ENCODE peak calls at places on chromosome 1, in five cellular contexts. T, X, V, F and G are unnamed samples.
A peak's percentile ranks its signal among the peaks of the same experiment; 100 is the strongest.

GRCh38 chr1:1206376-1207253 is at the start of gene TNFRSF18:
- DNase-seq in T (peak; percentile 11), X (no peak), V (peak; percentile 9), F (peak; percentile 47), G (no peak)

GRCh38 chr1:100710881-100711660 is 8.5 kb upstream of the VCAM1 start:
- DNase-seq in T (peak; percentile 76), X (no peak), V (no peak), F (no peak), G (peak; percentile 57)

GRCh38 chr1:79711001-79711431 is 704.5 kb upstream of the ADGRL4 start:
- DNase-seq in T (peak; percentile 37), X (no peak), V (no peak), F (no peak), G (peak; percentile 64)

GRCh38 chr1:222464841-222465210 is 83.1 kb downstream of the HHIPL2 start:
- DNase-seq in T (peak; percentile 84), X (peak; percentile 67), V (peak; percentile 48), F (peak; percentile 58), G (peak; percentile 74)

GRCh38 chr1:61531725-61532124 is 193.2 kb downstream of the TM2D1 start:
- DNase-seq in T (no peak), X (no peak), V (no peak), F (no peak), G (no peak)

GRCh38 chr1:17207966-17208418 is 3.1 kb downstream of the PADI1 start:
- DNase-seq in T (peak; percentile 62), X (no peak), V (no peak), F (peak; percentile 71), G (peak; percentile 69)

GRCh38 chr1:229171934-229172333 is 99.0 kb upstream of the RAB4A start:
- DNase-seq in T (no peak), X (no peak), V (no peak), F (peak; percentile 63), G (no peak)

GRCh38 chr1:160307455-160307854 is 22.5 kb upstream of the PEX19 start:
- DNase-seq in T (peak; percentile 69), X (no peak), V (no peak), F (no peak), G (no peak)

GRCh38 chr1:93905734-93906133 is 3.5 kb downstream of the GCLM start:
- DNase-seq in T (peak; percentile 46), X (no peak), V (no peak), F (peak; percentile 27), G (peak; percentile 30)

GRCh38 chr1:44707959-44708831 is 22.8 kb downstream of the RNU5D-1 start:
- DNase-seq in T (peak; percentile 76), X (no peak), V (no peak), F (peak; percentile 45), G (peak; percentile 69)

GRCh38 chr1:180811886-180812285 is 100.8 kb upstream of the KIAA1614 start:
- DNase-seq in T (no peak), X (no peak), V (no peak), F (no peak), G (no peak)

GRCh38 chr1:6028042-6028895 is 17.4 kb upstream of the KCNAB2 start:
- DNase-seq in T (peak; percentile 19), X (no peak), V (peak; percentile 38), F (no peak), G (no peak)

GRCh38 chr1:238892612-238893011 is 493.8 kb upstream of the CHRM3 start:
- DNase-seq in T (no peak), X (no peak), V (no peak), F (peak; percentile 78), G (no peak)

GRCh38 chr1:12140676-12141532 is 25.9 kb upstream of the TNFRSF1B start:
- DNase-seq in T (no peak), X (no peak), V (no peak), F (no peak), G (no peak)

GRCh38 chr1:160993544-160993943 is 27.4 kb downstream of the F11R start:
- DNase-seq in T (peak; percentile 88), X (no peak), V (no peak), F (no peak), G (peak; percentile 88)

GRCh38 chr1:216665381-216665780 is 57.8 kb downstream of the ESRRG start:
- DNase-seq in T (peak; percentile 52), X (no peak), V (no peak), F (no peak), G (peak; percentile 26)

GRCh38 chr1:236009193-236009592 is 55.7 kb downstream of the NID1 start:
- DNase-seq in T (peak; percentile 77), X (no peak), V (no peak), F (no peak), G (no peak)

GRCh38 chr1:37954316-37954971 is 7.6 kb upstream of the INPP5B start:
- DNase-seq in T (no peak), X (no peak), V (no peak), F (no peak), G (no peak)

GRCh38 chr1:15933684-15934083 is 42.2 kb downstream of the ZBTB17 start:
- DNase-seq in T (no peak), X (no peak), V (no peak), F (no peak), G (no peak)

GRCh38 chr1:185652348-185652747 is 81.8 kb upstream of the HMCN1 start:
- DNase-seq in T (peak; percentile 22), X (no peak), V (no peak), F (no peak), G (no peak)
- TF ChIP-seq CTCF in T (peak; percentile 45), X (no peak), V (no peak), F (no peak), G (peak; percentile 25)

GRCh38 chr1:181909010-181909409 is 152.5 kb downstream of the ZNF648 start:
- DNase-seq in T (no peak), X (no peak), V (no peak), F (no peak), G (no peak)

GRCh38 chr1:181906631-181907030 is 154.9 kb downstream of the ZNF648 start:
- DNase-seq in T (no peak), X (no peak), V (no peak), F (no peak), G (no peak)

GRCh38 chr1:181911715-181912114 is 149.8 kb downstream of the ZNF648 start:
- DNase-seq in T (no peak), X (no peak), V (no peak), F (no peak), G (no peak)

GRCh38 chr1:181905944-181906597 is 155.4 kb downstream of the ZNF648 start:
- DNase-seq in T (no peak), X (no peak), V (no peak), F (no peak), G (no peak)

DNA sequence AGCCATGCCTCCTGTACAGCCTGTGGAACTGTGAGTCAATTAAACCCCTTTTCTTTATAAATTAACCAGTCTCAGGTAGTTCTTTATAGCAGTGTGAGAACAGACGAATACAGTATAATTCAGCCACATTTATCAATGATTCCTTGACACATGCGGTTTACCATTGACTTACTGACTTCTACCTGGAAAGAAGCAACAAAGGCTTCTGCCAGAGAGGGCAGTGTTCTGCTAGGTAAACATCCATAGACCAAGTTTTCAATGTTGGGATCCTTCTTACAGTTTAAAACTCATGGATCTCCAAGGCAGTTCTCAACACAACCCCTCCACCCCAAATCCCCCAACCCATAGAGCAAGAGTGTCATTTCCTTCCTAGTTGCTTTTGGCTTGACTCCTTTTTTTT is 150.6 kb downstream of the ZNF648 start:
- DNase-seq in T (no peak), X (no peak), V (no peak), F (no peak), G (no peak)
- TF ChIP-seq CTCF in T (no peak), X (no peak), V (no peak), F (no peak), G (no peak)

DNA sequence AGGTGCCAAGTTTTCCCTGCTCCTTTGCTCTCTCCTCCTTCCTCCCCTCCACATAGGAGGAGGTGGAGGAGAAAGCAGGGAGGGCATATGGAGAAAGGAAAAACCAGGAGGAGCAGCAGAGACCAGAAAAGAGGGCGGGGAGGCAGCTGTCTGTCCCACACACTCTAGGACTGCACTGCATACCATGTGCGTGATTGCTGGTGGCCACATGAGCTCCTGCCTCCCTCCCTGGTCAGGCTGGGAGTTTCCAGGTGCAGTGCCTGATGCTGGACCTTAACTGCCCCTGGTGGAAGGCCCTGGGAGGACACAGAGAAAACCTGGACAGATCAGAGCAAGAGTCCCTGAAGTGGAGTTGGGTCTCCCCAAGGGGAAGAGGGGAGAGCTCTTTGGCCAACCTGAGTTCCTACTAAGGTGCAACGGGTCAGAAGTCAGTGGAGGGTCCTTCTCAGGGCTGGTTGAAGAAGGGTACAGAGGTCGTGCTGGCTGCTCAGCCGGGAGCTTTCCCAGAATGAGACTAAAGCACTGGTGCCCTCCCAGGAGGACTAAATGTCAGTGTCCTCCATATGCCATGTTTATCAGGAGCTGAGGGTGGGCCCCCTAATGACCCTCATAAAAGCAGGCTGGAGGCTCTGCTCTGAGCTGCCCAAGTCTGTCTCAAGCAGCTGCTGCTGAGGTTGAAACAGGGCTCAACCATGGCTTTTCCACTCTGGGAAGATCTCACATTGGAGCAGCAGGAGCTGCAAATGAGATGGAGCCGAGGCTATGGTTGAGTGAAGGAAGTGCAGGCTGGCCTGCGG is 3.5 kb upstream of the LGR6 start:
- DNase-seq in T (peak; percentile 38), X (no peak), V (no peak), F (peak; percentile 68), G (no peak)
- TF ChIP-seq CTCF in T (peak; percentile 50), X (no peak), V (no peak), F (peak; percentile 36), G (peak; percentile 22)

GRCh38 chr1:156480015-156480368 is 20.6 kb downstream of the MEF2D start:
- DNase-seq in T (no peak), X (no peak), V (no peak), F (peak; percentile 36), G (no peak)
- TF ChIP-seq CTCF in T (peak; percentile 44), X (no peak), V (no peak), F (no peak), G (peak; percentile 12)

GRCh38 chr1:54874079-54874830 is 12.7 kb downstream of the DHCR24 start:
- DNase-seq in T (no peak), X (no peak), V (no peak), F (no peak), G (no peak)

GRCh38 chr1:54870869-54871268 is 16.1 kb downstream of the DHCR24 start:
- DNase-seq in T (no peak), X (no peak), V (no peak), F (no peak), G (no peak)

GRCh38 chr1:54871275-54872040 is 15.5 kb downstream of the DHCR24 start:
- DNase-seq in T (no peak), X (no peak), V (no peak), F (no peak), G (no peak)

GRCh38 chr1:54869173-54869851 is 17.7 kb downstream of the DHCR24 start:
- DNase-seq in T (no peak), X (no peak), V (no peak), F (no peak), G (no peak)

GRCh38 chr1:54872041-54872342 is 15.0 kb downstream of the DHCR24 start:
- DNase-seq in T (no peak), X (no peak), V (no peak), F (no peak), G (no peak)
- TF ChIP-seq CTCF in T (peak; percentile 34), X (no peak), V (no peak), F (no peak), G (no peak)